ENCODE peak calls at places on chromosomes 3 and 15, in six cellular contexts. Z is IMR-90, C is HepG2, W is A549, S is K562, J is GM12878. D is an unnamed sample.

GRCh38 chr3:194688207-194688711 is 2.6 kb downstream of the FAM43A start:
- DNase-seq in Z (peak; percentile 23), C (peak; percentile 38), W (no peak), S (no peak), J (no peak), D (no peak)

GRCh38 chr15:29925227-29926082 is 103.2 kb upstream of the TJP1 start:
- DNase-seq in Z (peak; percentile 80), C (peak; percentile 57), W (peak; percentile 84), S (peak; percentile 72), J (no peak), D (peak; percentile 66)

GRCh38 chr3:125115640-125116039 is 59.8 kb upstream of the HEG1 start:
- DNase-seq in Z (peak; percentile 65), C (peak; percentile 8), W (no peak), S (no peak), J (no peak), D (no peak)

GRCh38 chr15:49918106-49918505 is 200.9 kb downstream of the ATP8B4 start:
- DNase-seq in Z (peak; percentile 51), C (no peak), W (no peak), S (no peak), J (no peak), D (no peak)

GRCh38 chr15:40471778-40472130 is 970 bp downstream of the CHST14 start:
- DNase-seq in Z (peak; percentile 10), C (peak; percentile 32), W (no peak), S (no peak), J (no peak), D (no peak)

GRCh38 chr3:122577409-122578028 is at the start of gene PARP15:
- DNase-seq in Z (no peak), C (no peak), W (no peak), S (peak; percentile 7), J (no peak), D (no peak)

GRCh38 chr3:72380711-72381508 is 467.3 kb downstream of the SHQ1 start:
- DNase-seq in Z (no peak), C (no peak), W (no peak), S (no peak), J (no peak), D (no peak)

GRCh38 chr3:119891944-119892721 is 110.2 kb downstream of the NR1I2 start:
- DNase-seq in Z (peak; percentile 71), C (peak; percentile 55), W (peak; percentile 8), S (peak; percentile 10), J (peak; percentile 30), D (peak; percentile 57)

GRCh38 chr15:55343168-55343567 is 24.1 kb downstream of the PIGB start:
- DNase-seq in Z (no peak), C (no peak), W (no peak), S (no peak), J (no peak), D (no peak)

GRCh38 chr3:186236357-186237020 is 125.5 kb downstream of the DGKG start:
- DNase-seq in Z (no peak), C (no peak), W (no peak), S (no peak), J (no peak), D (no peak)

GRCh38 chr15:87038404-87038803 is 958.7 kb downstream of the AGBL1 start:
- DNase-seq in Z (no peak), C (no peak), W (no peak), S (no peak), J (no peak), D (no peak)

GRCh38 chr3:150410311-150411105 is 2.4 kb downstream of the TSC22D2 start:
- DNase-seq in Z (peak; percentile 32), C (no peak), W (no peak), S (no peak), J (no peak), D (peak; percentile 16)

GRCh38 chr15:91941871-91942270 is 88.4 kb downstream of the SLCO3A1 start:
- DNase-seq in Z (no peak), C (no peak), W (no peak), S (no peak), J (no peak), D (no peak)

GRCh38 chr15:91940466-91941381 is 87.2 kb downstream of the SLCO3A1 start:
- DNase-seq in Z (no peak), C (no peak), W (no peak), S (no peak), J (no peak), D (no peak)

GRCh38 chr15:91944334-91944733 is 90.8 kb downstream of the SLCO3A1 start:
- DNase-seq in Z (no peak), C (no peak), W (no peak), S (no peak), J (no peak), D (no peak)

GRCh38 chr15:91945385-91945784 is 91.9 kb downstream of the SLCO3A1 start:
- DNase-seq in Z (no peak), C (no peak), W (no peak), S (no peak), J (no peak), D (no peak)

DNA sequence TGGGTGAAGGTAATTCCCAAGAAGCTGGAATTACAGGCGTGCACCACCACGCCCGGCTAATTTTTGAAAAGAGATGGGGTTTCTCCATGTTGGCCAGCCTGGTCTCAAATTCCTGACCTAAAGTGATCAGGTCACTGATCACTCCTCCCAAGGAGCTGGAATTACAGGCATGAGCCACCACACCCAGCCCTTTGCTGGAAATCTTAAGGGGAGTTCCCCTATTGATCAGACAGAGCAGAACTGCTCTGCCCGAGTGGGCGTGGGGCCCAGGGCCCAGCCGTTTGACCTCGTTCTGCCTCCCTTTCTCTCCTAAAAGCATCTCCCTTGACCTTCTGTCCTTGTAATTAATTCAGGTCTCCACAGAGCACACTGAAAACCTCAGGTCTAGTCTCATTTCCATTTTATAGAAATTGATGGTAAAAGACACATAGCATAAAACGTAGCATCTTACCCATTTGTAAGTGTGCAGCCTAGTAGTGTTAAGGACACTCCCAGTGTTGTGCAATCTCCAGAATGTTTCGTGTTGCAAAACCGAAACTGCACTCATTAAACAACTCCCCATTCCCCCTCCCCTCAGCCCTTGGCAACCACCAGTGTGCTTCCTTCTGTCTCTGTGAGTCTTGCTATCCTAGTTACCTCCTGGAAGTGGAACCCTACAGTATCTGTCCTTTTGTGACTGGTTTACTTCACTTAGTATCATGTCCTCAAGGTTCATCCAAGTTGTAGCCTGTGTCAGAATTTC is 89.3 kb downstream of the SLCO3A1 start:
- DNase-seq in Z (peak; percentile 89), C (peak; percentile 27), W (peak; percentile 64), S (no peak), J (no peak), D (no peak)
- TF ChIP-seq BHLHE40 in Z (no peak), C (no peak), W (no peak), S (no peak), J (no peak), D (no peak)

DNA sequence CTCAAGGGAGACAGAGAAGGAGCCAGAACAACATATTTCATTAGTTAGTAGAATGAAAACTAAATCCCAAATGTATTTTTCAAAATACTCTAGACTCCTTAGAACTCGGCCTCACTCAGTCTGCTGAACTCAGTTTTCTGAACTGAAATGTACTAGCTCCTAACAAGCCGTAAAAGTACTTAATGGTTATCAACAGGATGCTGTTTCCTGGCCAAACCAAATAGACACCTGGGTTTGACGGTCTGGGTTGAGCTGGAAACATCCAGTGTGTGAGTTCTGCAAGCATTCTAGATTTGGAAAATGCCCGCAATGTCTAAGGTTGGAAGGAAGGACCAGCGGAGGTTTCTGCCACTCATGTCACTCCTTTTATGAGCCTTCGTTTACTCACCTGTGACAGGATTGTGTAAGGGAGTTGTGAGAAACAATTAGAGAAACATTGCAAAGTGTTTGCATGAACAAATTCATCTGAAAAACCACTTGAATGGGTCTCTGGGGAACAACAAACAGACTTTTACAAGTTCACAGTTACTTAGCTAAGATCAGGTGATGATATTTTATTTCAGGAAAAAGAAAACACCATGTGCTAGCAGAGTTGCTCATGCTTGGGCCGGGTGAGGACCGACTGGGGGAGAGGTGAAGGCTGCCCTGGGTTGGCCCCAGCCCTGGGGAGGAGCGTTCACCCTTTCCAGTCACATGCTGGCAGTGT is 151.0 kb downstream of the ALDH1A2 start:
- DNase-seq in Z (no peak), C (no peak), W (no peak), S (no peak), J (no peak), D (peak; percentile 9)
- TF ChIP-seq BHLHE40 in Z (no peak), C (no peak), W (no peak), S (no peak), J (no peak), D (no peak)

GRCh38 chr3:162632672-162633071 is 1136.1 kb downstream of the OTOL1 start:
- DNase-seq in Z (no peak), C (no peak), W (no peak), S (no peak), J (no peak), D (no peak)

GRCh38 chr3:162628531-162628930 is 1131.9 kb downstream of the OTOL1 start:
- DNase-seq in Z (no peak), C (no peak), W (no peak), S (no peak), J (no peak), D (no peak)

DNA sequence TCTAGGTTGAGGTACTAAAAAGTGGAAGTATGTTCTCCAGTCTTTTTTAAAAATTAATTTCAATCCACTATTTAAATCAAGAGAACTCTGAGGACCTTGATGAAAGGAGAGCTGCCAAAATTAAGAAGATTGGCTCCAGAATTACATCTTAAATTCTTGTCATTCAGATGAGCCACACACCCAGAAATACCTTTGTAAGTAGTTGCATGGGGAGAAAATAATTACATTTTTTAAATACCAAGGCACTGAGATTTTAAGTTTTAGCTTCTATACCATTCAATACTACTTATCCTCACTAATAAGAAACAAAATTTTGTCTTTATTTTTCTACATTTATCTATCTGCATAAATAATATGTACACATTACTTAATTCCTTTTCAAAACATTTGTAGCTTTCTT is 1132.8 kb downstream of the OTOL1 start:
- DNase-seq in Z (no peak), C (no peak), W (no peak), S (no peak), J (no peak), D (no peak)
- TF ChIP-seq BHLHE40 in Z (no peak), C (no peak), W (no peak), S (no peak), J (no peak), D (no peak)

GRCh38 chr3:46677096-46677702 is 16.3 kb downstream of the ALS2CL start:
- DNase-seq in Z (peak; percentile 27), C (no peak), W (no peak), S (peak; percentile 40), J (no peak), D (no peak)

GRCh38 chr3:46676601-46677071 is 16.8 kb downstream of the ALS2CL start:
- DNase-seq in Z (no peak), C (no peak), W (no peak), S (no peak), J (no peak), D (no peak)

GRCh38 chr3:46675843-46676567 is 17.5 kb downstream of the ALS2CL start:
- DNase-seq in Z (peak; percentile 29), C (no peak), W (no peak), S (no peak), J (no peak), D (no peak)

GRCh38 chr3:46674031-46674592 is 19.4 kb downstream of the ALS2CL start:
- DNase-seq in Z (no peak), C (peak; percentile 12), W (peak; percentile 18), S (no peak), J (no peak), D (peak; percentile 40)

GRCh38 chr3:46675426-46675825 is 18.1 kb downstream of the ALS2CL start:
- DNase-seq in Z (no peak), C (no peak), W (no peak), S (no peak), J (no peak), D (no peak)
- TF ChIP-seq BHLHE40 in Z (no peak), C (no peak), W (no peak), S (no peak), J (no peak), D (no peak)

D was measured in HEK293T.